ENCODE peak calls at places on chromosomes 7 and 10, in seven cellular contexts. Q is naive thymus-derived CD8-positive, alpha-beta T cell; F is heart left ventricle; G is psoas muscle; A is iris pigment epithelial cell; H is neural crest cell; R is iPS DF 19.7. X is an unnamed sample.

GRCh38 chr7:16189026-16189715 is 232.2 kb downstream of the CRPPA start:
- DNase-seq in Q (no peak), F (no peak), G (no peak), A (peak; percentile 91), H (no peak), R (no peak), X (no peak)

GRCh38 chr7:150514748-150515222 is at the start of gene GIMAP7:
- DNase-seq in Q (peak; percentile 47), F (peak; percentile 35), G (no peak), A (no peak), H (no peak), R (no peak), X (no peak)

GRCh38 chr7:81525901-81526300 is 243.9 kb downstream of the HGF start:
- DNase-seq in Q (no peak), F (no peak), G (no peak), A (no peak), H (no peak), R (no peak), X (no peak)

GRCh38 chr10:129514568-129515451 is 47.8 kb downstream of the MGMT start:
- DNase-seq in Q (no peak), F (no peak), G (no peak), A (no peak), H (no peak), R (no peak), X (no peak)

GRCh38 chr7:26704786-26705185 is 159.6 kb downstream of the SKAP2 start:
- DNase-seq in Q (no peak), F (no peak), G (no peak), A (peak; percentile 20), H (no peak), R (no peak), X (no peak)

GRCh38 chr7:17462059-17462695 is 163.7 kb downstream of the AHR start:
- DNase-seq in Q (no peak), F (no peak), G (no peak), A (no peak), H (no peak), R (no peak), X (no peak)

GRCh38 chr10:132626761-132627735 is 89.5 kb downstream of the INPP5A start:
- DNase-seq in Q (no peak), F (peak; percentile 13), G (peak; percentile 61), A (no peak), H (no peak), R (no peak), X (no peak)

GRCh38 chr10:788796-789748 is 99.6 kb upstream of the DIP2C start:
- DNase-seq in Q (no peak), F (peak; percentile 77), G (peak; percentile 94), A (peak; percentile 77), H (peak; percentile 51), R (no peak), X (peak; percentile 97)

GRCh38 chr7:31957090-31957720 is 113.0 kb downstream of the PDE1C start:
- DNase-seq in Q (no peak), F (no peak), G (no peak), A (peak; percentile 56), H (no peak), R (no peak), X (no peak)

GRCh38 chr7:119720541-119720940 is 552.4 kb upstream of the KCND2 start:
- DNase-seq in Q (no peak), F (no peak), G (no peak), A (peak; percentile 93), H (no peak), R (no peak), X (no peak)

GRCh38 chr10:59628456-59628855 is 81.2 kb downstream of the SLC16A9 start:
- DNase-seq in Q (no peak), F (no peak), G (no peak), A (no peak), H (no peak), R (no peak), X (no peak)

GRCh38 chr10:91652364-91652763 is 19.5 kb upstream of the PPP1R3C start:
- DNase-seq in Q (no peak), F (no peak), G (no peak), A (peak; percentile 95), H (no peak), R (no peak), X (no peak)

GRCh38 chr10:45008524-45009161 is 7.9 kb downstream of the ZNF22 start:
- DNase-seq in Q (peak; percentile 22), F (no peak), G (no peak), A (peak; percentile 89), H (peak; percentile 22), R (peak; percentile 54), X (peak; percentile 33)

GRCh38 chr7:155188821-155189599 is 108.7 kb upstream of the INSIG1 start:
- DNase-seq in Q (no peak), F (no peak), G (no peak), A (peak; percentile 56), H (no peak), R (no peak), X (no peak)

GRCh38 chr7:50306491-50307367 is 2.2 kb downstream of the IKZF1 start:
- DNase-seq in Q (no peak), F (no peak), G (no peak), A (no peak), H (no peak), R (no peak), X (no peak)

GRCh38 chr10:116490028-116490662 is 55.6 kb upstream of the PNLIP start:
- DNase-seq in Q (no peak), F (no peak), G (no peak), A (peak; percentile 28), H (no peak), R (no peak), X (peak; percentile 20)

GRCh38 chr7:44325181-44325671 is at the start of gene CAMK2B:
- DNase-seq in Q (no peak), F (no peak), G (no peak), A (no peak), H (no peak), R (no peak), X (no peak)

X was measured in HuH-7.